ENCODE peak calls at places on chromosomes 16 and 17, in four cellular contexts. One of them, this sample, is unnamed.

GRCh38 chr17:81179220-81179619 is 13.2 kb upstream of the AATK start:
- DNase-seq in activated CD4-positive, alpha-beta memory T cell treated with anti-CD3 and anti-CD28 coated beads for 36 hours: no peak
- DNase-seq in mucosa of gallbladder: no peak
- DNase-seq in cardiac fibroblast: no peak
- DNase-seq in this sample: no peak

GRCh38 chr16:72501739-72502653 is 330.0 kb upstream of the PMFBP1 start:
- DNase-seq in activated CD4-positive, alpha-beta memory T cell treated with anti-CD3 and anti-CD28 coated beads for 36 hours: peak; percentile 57
- DNase-seq in mucosa of gallbladder: peak; percentile 50
- DNase-seq in cardiac fibroblast: peak; percentile 89
- DNase-seq in this sample: peak; percentile 71

GRCh38 chr17:34663714-34664113 is 84.3 kb downstream of the TMEM132E start:
- DNase-seq in activated CD4-positive, alpha-beta memory T cell treated with anti-CD3 and anti-CD28 coated beads for 36 hours: no peak
- DNase-seq in cardiac fibroblast: no peak
- DNase-seq in mucosa of gallbladder: peak; percentile 74
- DNase-seq in this sample: no peak

GRCh38 chr17:68296217-68297140 is 5.2 kb downstream of the ARSG start:
- DNase-seq in mucosa of gallbladder: peak; percentile 21
- DNase-seq in activated CD4-positive, alpha-beta memory T cell treated with anti-CD3 and anti-CD28 coated beads for 36 hours: peak; percentile 80
- DNase-seq in cardiac fibroblast: no peak
- DNase-seq in this sample: no peak

GRCh38 chr16:75628351-75628750 is 5.3 kb upstream of the ADAT1 start:
- DNase-seq in cardiac fibroblast: no peak
- DNase-seq in mucosa of gallbladder: no peak
- DNase-seq in activated CD4-positive, alpha-beta memory T cell treated with anti-CD3 and anti-CD28 coated beads for 36 hours: no peak
- DNase-seq in this sample: no peak

GRCh38 chr17:37737971-37738370 is 6.9 kb downstream of the HNF1B start:
- DNase-seq in cardiac fibroblast: peak; percentile 75
- DNase-seq in mucosa of gallbladder: no peak
- DNase-seq in activated CD4-positive, alpha-beta memory T cell treated with anti-CD3 and anti-CD28 coated beads for 36 hours: no peak
- DNase-seq in this sample: peak; percentile 43

GRCh38 chr16:25192096-25192495 is 24.7 kb upstream of the AQP8 start:
- DNase-seq in activated CD4-positive, alpha-beta memory T cell treated with anti-CD3 and anti-CD28 coated beads for 36 hours: no peak
- DNase-seq in mucosa of gallbladder: no peak
- DNase-seq in cardiac fibroblast: no peak
- DNase-seq in this sample: no peak

GRCh38 chr17:22286337-22287041 is 594.2 kb downstream of the KCNJ18 start:
- DNase-seq in activated CD4-positive, alpha-beta memory T cell treated with anti-CD3 and anti-CD28 coated beads for 36 hours: no peak
- DNase-seq in mucosa of gallbladder: no peak
- DNase-seq in cardiac fibroblast: no peak
- DNase-seq in this sample: no peak

GRCh38 chr16:68892214-68892613 is 48.9 kb downstream of the TANGO6 start:
- DNase-seq in mucosa of gallbladder: no peak
- DNase-seq in activated CD4-positive, alpha-beta memory T cell treated with anti-CD3 and anti-CD28 coated beads for 36 hours: no peak
- DNase-seq in cardiac fibroblast: no peak
- DNase-seq in this sample: no peak

GRCh38 chr16:75477680-75478473 is 13.4 kb upstream of the TMEM170A start:
- DNase-seq in cardiac fibroblast: no peak
- DNase-seq in mucosa of gallbladder: no peak
- DNase-seq in activated CD4-positive, alpha-beta memory T cell treated with anti-CD3 and anti-CD28 coated beads for 36 hours: no peak
- DNase-seq in this sample: peak; percentile 80

GRCh38 chr16:694187-694862 is 4.1 kb upstream of the WDR24 start:
- DNase-seq in mucosa of gallbladder: no peak
- DNase-seq in cardiac fibroblast: no peak
- DNase-seq in activated CD4-positive, alpha-beta memory T cell treated with anti-CD3 and anti-CD28 coated beads for 36 hours: no peak
- DNase-seq in this sample: no peak

GRCh38 chr16:73418746-73419145 is 370.8 kb upstream of the ZFHX3 start:
- DNase-seq in cardiac fibroblast: no peak
- DNase-seq in mucosa of gallbladder: no peak
- DNase-seq in activated CD4-positive, alpha-beta memory T cell treated with anti-CD3 and anti-CD28 coated beads for 36 hours: no peak
- DNase-seq in this sample: peak; percentile 3

GRCh38 chr16:30698816-30699614 is at the start of gene SRCAP:
- DNase-seq in cardiac fibroblast: peak; percentile 83
- DNase-seq in activated CD4-positive, alpha-beta memory T cell treated with anti-CD3 and anti-CD28 coated beads for 36 hours: peak; percentile 92
- DNase-seq in mucosa of gallbladder: peak; percentile 83
- DNase-seq in this sample: peak; percentile 83

GRCh38 chr17:77392376-77393273 is 251.9 kb downstream of the SEC14L1 start:
- DNase-seq in cardiac fibroblast: peak; percentile 46
- DNase-seq in activated CD4-positive, alpha-beta memory T cell treated with anti-CD3 and anti-CD28 coated beads for 36 hours: no peak
- DNase-seq in mucosa of gallbladder: peak; percentile 90
- DNase-seq in this sample: no peak

GRCh38 chr16:79154081-79154480 is 446.5 kb downstream of the MAF start:
- DNase-seq in mucosa of gallbladder: no peak
- DNase-seq in activated CD4-positive, alpha-beta memory T cell treated with anti-CD3 and anti-CD28 coated beads for 36 hours: no peak
- DNase-seq in cardiac fibroblast: no peak
- DNase-seq in this sample: no peak

GRCh38 chr17:57512258-57512657 is 232.8 kb downstream of the CCDC182 start:
- DNase-seq in activated CD4-positive, alpha-beta memory T cell treated with anti-CD3 and anti-CD28 coated beads for 36 hours: no peak
- DNase-seq in mucosa of gallbladder: no peak
- DNase-seq in cardiac fibroblast: no peak
- DNase-seq in this sample: no peak

GRCh38 chr17:79992657-79993389 is 42.8 kb downstream of the TBC1D16 start:
- DNase-seq in cardiac fibroblast: no peak
- DNase-seq in activated CD4-positive, alpha-beta memory T cell treated with anti-CD3 and anti-CD28 coated beads for 36 hours: no peak
- DNase-seq in mucosa of gallbladder: no peak
- DNase-seq in this sample: no peak

GRCh38 chr17:38329284-38329683 is 14.5 kb downstream of the GPR179 start:
- DNase-seq in activated CD4-positive, alpha-beta memory T cell treated with anti-CD3 and anti-CD28 coated beads for 36 hours: no peak
- DNase-seq in cardiac fibroblast: no peak
- DNase-seq in mucosa of gallbladder: no peak
- DNase-seq in this sample: no peak

GRCh38 chr17:27575100-27575911 is 55.7 kb upstream of the LGALS9 start:
- DNase-seq in activated CD4-positive, alpha-beta memory T cell treated with anti-CD3 and anti-CD28 coated beads for 36 hours: no peak
- DNase-seq in cardiac fibroblast: no peak
- DNase-seq in mucosa of gallbladder: no peak
- DNase-seq in this sample: no peak

GRCh38 chr16:56332464-56333079 is 92.8 kb downstream of the AMFR start:
- DNase-seq in cardiac fibroblast: peak; percentile 68
- DNase-seq in mucosa of gallbladder: peak; percentile 48
- DNase-seq in activated CD4-positive, alpha-beta memory T cell treated with anti-CD3 and anti-CD28 coated beads for 36 hours: peak; percentile 32
- DNase-seq in this sample: peak; percentile 88

This sample was measured in MCF 10A.